ENCODE peak calls at places on chromosomes 7 and 10, in nine cellular contexts. One of them, this sample, is unnamed.

GRCh38 chr10:100788027-100788900 is 42.9 kb downstream of the PAX2 start:
- DNase-seq in lower leg skin: no peak
- DNase-seq in GM23338: peak
- DNase-seq in mammary epithelial cell: no peak
- DNase-seq in psoas muscle: no peak
- DNase-seq in GM23248: no peak
- DNase-seq in AG04450: no peak
- DNase-seq in aorta: no peak
- DNase-seq in IMR-90: no peak
- DNase-seq in this sample: no peak

GRCh38 chr10:7302393-7303054 is 108.3 kb downstream of the SFMBT2 start:
- DNase-seq in lower leg skin: no peak
- DNase-seq in GM23338: no peak
- DNase-seq in mammary epithelial cell: peak
- DNase-seq in psoas muscle: no peak
- DNase-seq in GM23248: peak
- DNase-seq in AG04450: no peak
- DNase-seq in aorta: no peak
- DNase-seq in IMR-90: peak
- DNase-seq in this sample: peak

GRCh38 chr7:134766779-134767566 is 12.5 kb upstream of the CALD1 start:
- DNase-seq in lower leg skin: no peak
- DNase-seq in GM23338: no peak
- DNase-seq in mammary epithelial cell: no peak
- DNase-seq in psoas muscle: no peak
- DNase-seq in GM23248: peak
- DNase-seq in AG04450: no peak
- DNase-seq in aorta: no peak
- DNase-seq in IMR-90: peak
- DNase-seq in this sample: peak

GRCh38 chr7:29995652-29996051 is 6.1 kb upstream of the SCRN1 start:
- DNase-seq in lower leg skin: no peak
- DNase-seq in GM23338: no peak
- DNase-seq in mammary epithelial cell: no peak
- DNase-seq in psoas muscle: no peak
- DNase-seq in GM23248: no peak
- DNase-seq in AG04450: no peak
- DNase-seq in aorta: no peak
- DNase-seq in IMR-90: peak
- DNase-seq in this sample: no peak

GRCh38 chr7:157587487-157588270 is 250.9 kb downstream of the DNAJB6 start:
- DNase-seq in lower leg skin: no peak
- DNase-seq in GM23338: no peak
- DNase-seq in mammary epithelial cell: no peak
- DNase-seq in psoas muscle: no peak
- DNase-seq in GM23248: no peak
- DNase-seq in AG04450: no peak
- DNase-seq in aorta: no peak
- DNase-seq in IMR-90: no peak
- DNase-seq in this sample: no peak

GRCh38 chr10:112775892-112776679 is 174.0 kb upstream of the TCF7L2 start:
- DNase-seq in lower leg skin: no peak
- DNase-seq in GM23338: no peak
- DNase-seq in mammary epithelial cell: no peak
- DNase-seq in psoas muscle: no peak
- DNase-seq in GM23248: no peak
- DNase-seq in AG04450: no peak
- DNase-seq in aorta: no peak
- DNase-seq in IMR-90: no peak
- DNase-seq in this sample: no peak

GRCh38 chr10:5547684-5547933 is 22.8 kb downstream of the CALML3 start:
- DNase-seq in lower leg skin: no peak
- DNase-seq in GM23338: no peak
- DNase-seq in mammary epithelial cell: no peak
- DNase-seq in psoas muscle: peak
- DNase-seq in GM23248: peak
- DNase-seq in AG04450: no peak
- DNase-seq in aorta: no peak
- DNase-seq in IMR-90: no peak
- DNase-seq in this sample: no peak

GRCh38 chr7:140656548-140657515 is 15.9 kb upstream of the ADCK2 start:
- DNase-seq in lower leg skin: peak
- DNase-seq in GM23338: no peak
- DNase-seq in mammary epithelial cell: peak
- DNase-seq in psoas muscle: no peak
- DNase-seq in GM23248: peak
- DNase-seq in AG04450: no peak
- DNase-seq in aorta: peak
- DNase-seq in IMR-90: peak
- DNase-seq in this sample: peak

GRCh38 chr7:50554923-50555322 is 10.3 kb downstream of the DDC start:
- DNase-seq in lower leg skin: no peak
- DNase-seq in GM23338: no peak
- DNase-seq in mammary epithelial cell: no peak
- DNase-seq in psoas muscle: no peak
- DNase-seq in GM23248: no peak
- DNase-seq in AG04450: no peak
- DNase-seq in aorta: peak
- DNase-seq in IMR-90: no peak
- DNase-seq in this sample: no peak

GRCh38 chr7:98400538-98401427 is at the start of gene BAIAP2L1:
- DNase-seq in lower leg skin: peak
- DNase-seq in GM23338: peak
- DNase-seq in mammary epithelial cell: peak
- DNase-seq in psoas muscle: peak
- DNase-seq in GM23248: peak
- DNase-seq in AG04450: no peak
- DNase-seq in aorta: peak
- DNase-seq in IMR-90: peak
- DNase-seq in this sample: peak

GRCh38 chr7:32256811-32257210 is 186.6 kb upstream of the PDE1C start:
- DNase-seq in lower leg skin: no peak
- DNase-seq in GM23338: no peak
- DNase-seq in mammary epithelial cell: no peak
- DNase-seq in psoas muscle: no peak
- DNase-seq in GM23248: no peak
- DNase-seq in AG04450: no peak
- DNase-seq in aorta: no peak
- DNase-seq in IMR-90: no peak
- DNase-seq in this sample: no peak

GRCh38 chr10:76311752-76312699 is 880.6 kb downstream of the LRMDA start:
- DNase-seq in lower leg skin: peak
- DNase-seq in GM23338: peak
- DNase-seq in mammary epithelial cell: peak
- DNase-seq in psoas muscle: no peak
- DNase-seq in GM23248: peak
- DNase-seq in AG04450: no peak
- DNase-seq in aorta: no peak
- DNase-seq in IMR-90: no peak
- DNase-seq in this sample: no peak

GRCh38 chr7:92751902-92752901 is 84.2 kb downstream of the CDK6 start:
- DNase-seq in lower leg skin: no peak
- DNase-seq in GM23338: no peak
- DNase-seq in mammary epithelial cell: peak
- DNase-seq in psoas muscle: no peak
- DNase-seq in GM23248: peak
- DNase-seq in AG04450: peak
- DNase-seq in aorta: no peak
- DNase-seq in IMR-90: peak
- DNase-seq in this sample: peak

GRCh38 chr10:35685402-35685801 is 43.3 kb upstream of the FZD8 start:
- DNase-seq in lower leg skin: no peak
- DNase-seq in GM23338: no peak
- DNase-seq in mammary epithelial cell: no peak
- DNase-seq in psoas muscle: no peak
- DNase-seq in GM23248: no peak
- DNase-seq in AG04450: no peak
- DNase-seq in aorta: no peak
- DNase-seq in IMR-90: no peak
- DNase-seq in this sample: no peak

GRCh38 chr10:76743169-76743568 is 894.4 kb downstream of the KCNMA1 start:
- DNase-seq in lower leg skin: no peak
- DNase-seq in GM23338: no peak
- DNase-seq in mammary epithelial cell: no peak
- DNase-seq in psoas muscle: no peak
- DNase-seq in GM23248: peak
- DNase-seq in AG04450: no peak
- DNase-seq in aorta: no peak
- DNase-seq in IMR-90: no peak
- DNase-seq in this sample: no peak

GRCh38 chr10:126468876-126469643 is 80.8 kb upstream of the ADAM12 start:
- DNase-seq in lower leg skin: no peak
- DNase-seq in GM23338: no peak
- DNase-seq in mammary epithelial cell: no peak
- DNase-seq in psoas muscle: no peak
- DNase-seq in GM23248: no peak
- DNase-seq in AG04450: no peak
- DNase-seq in aorta: no peak
- DNase-seq in IMR-90: no peak
- DNase-seq in this sample: peak

GRCh38 chr10:45179716-45180115 is 135.7 kb downstream of the OR13A1 start:
- DNase-seq in lower leg skin: no peak
- DNase-seq in GM23338: no peak
- DNase-seq in mammary epithelial cell: no peak
- DNase-seq in psoas muscle: peak
- DNase-seq in GM23248: peak
- DNase-seq in AG04450: no peak
- DNase-seq in aorta: peak
- DNase-seq in IMR-90: peak
- DNase-seq in this sample: no peak

GRCh38 chr10:103276251-103276936 is 544 bp upstream of the INA start:
- DNase-seq in lower leg skin: no peak
- DNase-seq in GM23338: peak
- DNase-seq in mammary epithelial cell: no peak
- DNase-seq in psoas muscle: no peak
- DNase-seq in GM23248: no peak
- DNase-seq in AG04450: no peak
- DNase-seq in aorta: no peak
- DNase-seq in IMR-90: no peak
- DNase-seq in this sample: no peak
- H3K4me3 ChIP-seq in lower leg skin: no peak
- H3K4me3 ChIP-seq in GM23338: peak
- H3K4me3 ChIP-seq in mammary epithelial cell: no peak
- H3K4me3 ChIP-seq in psoas muscle: peak
- H3K4me3 ChIP-seq in GM23248: no peak
- H3K4me3 ChIP-seq in AG04450: peak
- H3K4me3 ChIP-seq in aorta: no peak
- H3K4me3 ChIP-seq in IMR-90: peak
- H3K4me3 ChIP-seq in this sample: peak

DNA sequence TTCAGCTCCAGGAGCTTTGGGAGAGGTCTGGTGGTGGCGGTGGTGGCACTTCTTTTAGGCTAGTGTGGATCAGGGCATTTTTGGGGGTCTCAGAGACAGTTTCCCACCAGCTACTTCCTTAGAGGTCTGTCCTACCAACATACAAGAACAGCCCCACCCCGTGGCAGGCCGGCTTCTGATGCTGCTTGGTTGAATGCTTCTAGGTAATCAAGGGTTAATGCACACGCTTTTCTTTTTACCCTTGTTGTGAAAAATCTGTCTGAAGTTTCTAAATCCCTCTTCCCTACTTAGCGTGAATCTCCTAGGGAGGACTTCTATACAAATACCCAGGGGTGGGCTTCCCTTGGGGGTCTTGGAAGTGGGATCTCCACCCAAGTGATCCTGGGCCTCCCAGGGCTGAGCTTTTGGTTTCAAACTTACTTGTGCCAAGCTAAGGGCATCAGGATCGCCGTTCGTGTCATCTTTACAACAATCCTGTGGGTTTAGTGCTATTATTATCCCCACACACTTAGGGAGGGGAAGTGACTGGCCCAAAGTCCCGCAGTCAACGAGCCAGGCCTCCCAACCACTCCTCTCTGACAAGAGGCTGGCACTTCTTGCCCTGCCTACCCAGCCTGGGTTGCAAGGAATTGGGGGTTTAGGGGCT is 1.7 kb downstream of the SH2B2 start:
- DNase-seq in lower leg skin: no peak
- DNase-seq in GM23338: no peak
- DNase-seq in mammary epithelial cell: no peak
- DNase-seq in psoas muscle: no peak
- DNase-seq in GM23248: peak
- DNase-seq in AG04450: no peak
- DNase-seq in aorta: no peak
- DNase-seq in IMR-90: no peak
- DNase-seq in this sample: no peak
- H3K4me3 ChIP-seq in lower leg skin: no peak
- H3K4me3 ChIP-seq in GM23338: peak
- H3K4me3 ChIP-seq in mammary epithelial cell: no peak
- H3K4me3 ChIP-seq in psoas muscle: peak
- H3K4me3 ChIP-seq in GM23248: peak
- H3K4me3 ChIP-seq in AG04450: peak
- H3K4me3 ChIP-seq in aorta: no peak
- H3K4me3 ChIP-seq in IMR-90: peak
- H3K4me3 ChIP-seq in this sample: no peak

DNA sequence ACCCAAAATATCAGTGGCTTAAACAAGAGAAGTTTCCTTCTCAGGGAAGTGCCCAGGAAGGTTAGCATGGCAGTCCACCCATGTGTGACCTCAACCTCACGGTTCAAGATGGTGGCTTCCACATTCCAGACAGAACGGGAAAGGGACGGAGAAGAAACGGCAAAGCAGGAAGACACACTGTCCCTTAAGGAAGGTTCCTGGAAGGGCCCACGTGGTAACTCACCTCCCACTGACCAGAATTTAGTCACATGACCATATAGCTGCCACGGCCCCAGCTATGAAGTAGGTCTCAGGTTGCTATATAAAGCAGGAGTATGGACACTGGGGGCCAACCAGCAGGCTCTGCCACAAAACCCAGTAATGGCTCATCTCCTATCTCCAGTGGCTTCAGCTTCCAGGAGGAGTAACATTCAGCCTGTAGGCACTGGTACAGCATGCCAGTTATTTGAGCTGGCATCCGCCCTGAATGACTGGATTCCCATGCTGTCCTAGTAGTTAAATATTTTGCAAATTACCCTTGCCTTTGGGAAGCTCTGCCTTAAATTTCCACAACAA is 278.5 kb upstream of the KLF14 start:
- DNase-seq in lower leg skin: no peak
- DNase-seq in GM23338: no peak
- DNase-seq in mammary epithelial cell: no peak
- DNase-seq in psoas muscle: no peak
- DNase-seq in GM23248: peak
- DNase-seq in AG04450: no peak
- DNase-seq in aorta: no peak
- DNase-seq in IMR-90: no peak
- DNase-seq in this sample: no peak
- H3K4me3 ChIP-seq in lower leg skin: no peak
- H3K4me3 ChIP-seq in GM23338: no peak
- H3K4me3 ChIP-seq in mammary epithelial cell: no peak
- H3K4me3 ChIP-seq in psoas muscle: no peak
- H3K4me3 ChIP-seq in GM23248: peak
- H3K4me3 ChIP-seq in AG04450: no peak
- H3K4me3 ChIP-seq in aorta: no peak
- H3K4me3 ChIP-seq in IMR-90: no peak
- H3K4me3 ChIP-seq in this sample: no peak

DNA sequence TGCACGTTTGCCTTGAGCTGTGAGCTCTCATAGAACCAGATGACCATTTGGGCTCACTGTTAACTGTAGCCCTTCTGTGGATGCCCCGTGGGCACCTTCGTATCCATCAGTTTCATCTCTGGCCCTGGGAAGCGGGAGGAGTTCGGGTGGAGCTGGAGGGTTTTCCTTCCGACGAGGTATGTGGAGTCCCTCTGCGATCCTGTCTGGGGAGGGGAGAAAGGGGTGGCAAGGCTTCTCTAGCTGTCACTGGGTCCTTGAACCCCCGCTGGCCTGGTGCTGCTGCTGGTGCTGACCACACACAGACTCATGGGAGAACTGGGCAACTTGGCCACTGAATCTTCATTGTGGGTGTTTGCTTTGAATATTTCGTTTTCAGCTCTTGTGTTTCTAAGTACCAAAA is 32.7 kb downstream of the INPP5A start:
- DNase-seq in lower leg skin: no peak
- DNase-seq in GM23338: no peak
- DNase-seq in mammary epithelial cell: no peak
- DNase-seq in psoas muscle: no peak
- DNase-seq in GM23248: no peak
- DNase-seq in AG04450: no peak
- DNase-seq in aorta: no peak
- DNase-seq in IMR-90: no peak
- DNase-seq in this sample: no peak
- H3K4me3 ChIP-seq in lower leg skin: no peak
- H3K4me3 ChIP-seq in GM23338: no peak
- H3K4me3 ChIP-seq in mammary epithelial cell: no peak
- H3K4me3 ChIP-seq in psoas muscle: no peak
- H3K4me3 ChIP-seq in GM23248: no peak
- H3K4me3 ChIP-seq in AG04450: no peak
- H3K4me3 ChIP-seq in aorta: no peak
- H3K4me3 ChIP-seq in IMR-90: no peak
- H3K4me3 ChIP-seq in this sample: no peak